ENCODE peak calls at places on chromosomes 4 and X, in four cellular contexts. H, R, S and A are unnamed samples.

GRCh38 chrX:1262369-1262768 is 6.2 kb upstream of the CSF2RA start:
- DNase-seq in H (no peak), R (no peak), S (no peak), A (peak; percentile 47)

GRCh38 chr4:145930592-145930991 is 8.0 kb downstream of the ZNF827 start:
- DNase-seq in H (no peak), R (no peak), S (no peak), A (no peak)

GRCh38 chr4:124152130-124152529 is 560.4 kb downstream of the ANKRD50 start:
- DNase-seq in H (no peak), R (no peak), S (no peak), A (no peak)

GRCh38 chrX:38452603-38453002 is 100.2 kb downstream of the OTC start:
- DNase-seq in H (no peak), R (no peak), S (no peak), A (no peak)

GRCh38 chrX:9786839-9787635 is 808 bp downstream of the SHROOM2 start:
- DNase-seq in H (peak; percentile 39), R (no peak), S (no peak), A (no peak)

GRCh38 chr4:70544279-70544870 is 26.0 kb downstream of the AMTN start:
- DNase-seq in H (peak; percentile 8), R (no peak), S (peak; percentile 14), A (no peak)

GRCh38 chrX:20711366-20711765 is 444.7 kb upstream of the RPS6KA3 start:
- DNase-seq in H (no peak), R (no peak), S (no peak), A (no peak)

GRCh38 chr4:10762541-10762940 is 78.0 kb upstream of the CLNK start:
- DNase-seq in H (peak; percentile 85), R (no peak), S (peak; percentile 18), A (no peak)

GRCh38 chr4:87557348-87557747 is 28.2 kb upstream of the SPARCL1 start:
- DNase-seq in H (no peak), R (no peak), S (no peak), A (no peak)

GRCh38 chr4:23717528-23718248 is 172.2 kb downstream of the PPARGC1A start:
- DNase-seq in H (peak; percentile 27), R (no peak), S (no peak), A (no peak)

GRCh38 chrX:98029861-98030260 is 1146.2 kb downstream of the RPA4 start:
- DNase-seq in H (no peak), R (no peak), S (no peak), A (no peak)
- H3K18ac ChIP-seq in H (no peak overlapping the region), R (no peak overlapping the region), S (no peak overlapping the region), A (no peak overlapping the region)

GRCh38 chr4:152047451-152047850 is 286.6 kb upstream of the GATB start:
- DNase-seq in H (no peak), R (no peak), S (no peak), A (no peak)

GRCh38 chr4:152045397-152045780 is 284.6 kb upstream of the GATB start:
- DNase-seq in H (no peak), R (no peak), S (no peak), A (no peak)

GRCh38 chr4:152050098-152050497 is 289.3 kb upstream of the GATB start:
- DNase-seq in H (no peak), R (no peak), S (no peak), A (no peak)

GRCh38 chr4:152044341-152044740 is 283.5 kb upstream of the GATB start:
- DNase-seq in H (peak; percentile 40), R (no peak), S (no peak), A (no peak)

DNA sequence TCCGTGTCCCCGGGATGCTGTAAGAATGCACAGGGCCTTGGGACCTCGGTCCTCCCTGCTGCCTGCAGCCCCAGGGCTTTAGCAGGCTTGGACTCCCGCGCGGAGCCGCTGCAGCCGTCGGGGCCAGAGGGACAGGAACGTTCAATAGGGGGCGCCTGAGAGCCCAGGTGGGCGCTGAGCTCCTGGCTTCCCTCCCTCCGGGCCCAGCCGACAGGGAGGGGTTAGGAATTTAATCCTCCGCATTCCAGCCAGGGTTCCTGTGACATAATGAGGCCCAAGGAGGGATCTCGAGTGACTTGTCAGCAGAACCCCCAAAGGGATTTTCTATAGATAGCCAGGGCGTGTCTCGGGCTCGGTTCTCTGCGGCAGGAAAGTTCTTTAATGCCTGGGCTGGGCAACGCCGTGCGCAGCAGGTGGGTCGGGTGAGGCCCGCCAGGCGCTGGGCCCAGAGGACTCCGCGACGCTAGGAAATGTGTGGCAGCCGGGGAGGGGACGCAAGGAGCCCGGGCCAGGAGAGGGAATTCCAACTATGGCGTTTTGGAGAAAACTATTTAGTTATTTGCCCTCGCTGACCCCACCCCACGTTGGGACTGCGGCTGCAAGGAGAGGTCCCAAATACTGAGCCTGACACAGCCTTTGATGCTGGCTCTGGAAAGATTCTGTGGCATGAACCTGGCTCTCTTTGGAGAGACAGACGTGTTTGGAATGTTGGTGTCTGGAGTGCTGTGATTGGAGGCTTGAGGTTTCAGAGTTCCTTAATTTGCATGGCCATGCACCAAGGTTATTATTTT is 285.2 kb upstream of the GATB start:
- DNase-seq in H (peak; percentile 22), R (peak; percentile 79), S (peak; percentile 85), A (peak; percentile 94)
- H2BK12ac ChIP-seq in H (no peak overlapping the region), R (peak overlapping the region; percentile 44), S (no peak overlapping the region), A (no peak overlapping the region)

GRCh38 chr4:142262956-142263355 is 583.1 kb downstream of the INPP4B start:
- DNase-seq in H (no peak), R (no peak), S (peak; percentile 8), A (no peak)

GRCh38 chr4:142265536-142265935 is 580.6 kb downstream of the INPP4B start:
- DNase-seq in H (peak; percentile 44), R (no peak), S (no peak), A (no peak)

GRCh38 chr4:142267101-142267500 is 579.0 kb downstream of the INPP4B start:
- DNase-seq in H (no peak), R (no peak), S (no peak), A (no peak)

GRCh38 chr4:142265946-142266345 is 580.2 kb downstream of the INPP4B start:
- DNase-seq in H (no peak), R (no peak), S (no peak), A (no peak)

GRCh38 chr4:142264961-142265360 is 581.1 kb downstream of the INPP4B start:
- DNase-seq in H (peak; percentile 62), R (no peak), S (no peak), A (no peak)
- H3K14ac ChIP-seq in H (no peak overlapping the region), R (peak overlapping the region; percentile 66), S (no peak overlapping the region), A (no peak overlapping the region)

DNA sequence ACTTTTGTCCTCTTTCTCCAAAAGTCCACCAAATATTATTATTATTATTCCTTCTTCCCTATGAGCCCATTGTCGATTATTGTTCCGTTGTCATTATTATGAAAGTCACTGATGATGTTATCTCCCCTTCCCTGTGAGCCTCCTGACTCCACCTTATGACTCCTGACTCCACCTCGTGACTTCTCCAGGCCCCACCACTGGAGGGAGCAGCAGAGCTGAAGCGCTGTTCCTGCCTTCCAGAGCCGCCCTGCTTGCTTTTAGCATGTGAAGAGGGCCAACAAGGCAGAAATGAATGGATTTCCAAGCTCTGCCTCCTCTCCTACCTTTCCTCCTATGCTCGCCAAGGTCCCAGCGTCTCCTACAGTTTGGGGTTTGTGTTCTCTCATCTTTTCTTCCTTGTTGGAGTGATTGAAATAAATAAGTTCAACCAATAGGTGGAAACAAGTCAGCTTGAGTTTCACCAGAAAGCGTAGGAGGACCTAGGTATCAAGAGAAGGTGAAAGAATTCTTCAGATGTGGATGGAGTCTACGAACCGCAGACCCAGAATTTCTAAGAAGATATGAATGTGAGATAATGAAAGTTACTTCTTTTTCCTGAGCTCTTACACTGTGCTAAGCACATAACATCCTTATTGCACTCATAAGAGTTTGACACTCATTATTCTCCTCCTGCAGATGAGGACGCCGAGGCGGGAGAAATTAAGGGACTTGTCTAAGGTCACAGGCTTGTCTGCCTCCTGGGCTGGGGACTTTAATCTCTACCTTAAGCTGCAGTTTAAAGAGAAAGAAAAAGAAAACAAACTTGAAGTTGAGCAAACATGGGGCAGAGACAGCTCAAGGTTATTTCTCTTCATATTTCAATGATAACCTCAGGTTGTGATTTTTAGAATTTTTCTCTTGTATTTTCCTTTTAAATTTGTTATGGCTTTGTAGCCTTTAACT is 26.1 kb downstream of the IGSF1 start:
- DNase-seq in H (no peak), R (no peak), S (no peak), A (peak; percentile 69)
- H3K18ac ChIP-seq in H (no peak overlapping the region), R (no peak overlapping the region), S (no peak overlapping the region), A (no peak overlapping the region)

GRCh38 chr4:168600796-168601583 is 104.1 kb downstream of the PALLD start:
- DNase-seq in H (no peak), R (no peak), S (no peak), A (no peak)

GRCh38 chr4:168601899-168602298 is 105.0 kb downstream of the PALLD start:
- DNase-seq in H (no peak), R (no peak), S (no peak), A (no peak)

GRCh38 chr4:168607215-168607614 is 110.4 kb downstream of the PALLD start:
- DNase-seq in H (no peak), R (no peak), S (no peak), A (no peak)

GRCh38 chr4:168605411-168605810 is 108.6 kb downstream of the PALLD start:
- DNase-seq in H (peak; percentile 82), R (no peak), S (peak; percentile 15), A (no peak)

DNA sequence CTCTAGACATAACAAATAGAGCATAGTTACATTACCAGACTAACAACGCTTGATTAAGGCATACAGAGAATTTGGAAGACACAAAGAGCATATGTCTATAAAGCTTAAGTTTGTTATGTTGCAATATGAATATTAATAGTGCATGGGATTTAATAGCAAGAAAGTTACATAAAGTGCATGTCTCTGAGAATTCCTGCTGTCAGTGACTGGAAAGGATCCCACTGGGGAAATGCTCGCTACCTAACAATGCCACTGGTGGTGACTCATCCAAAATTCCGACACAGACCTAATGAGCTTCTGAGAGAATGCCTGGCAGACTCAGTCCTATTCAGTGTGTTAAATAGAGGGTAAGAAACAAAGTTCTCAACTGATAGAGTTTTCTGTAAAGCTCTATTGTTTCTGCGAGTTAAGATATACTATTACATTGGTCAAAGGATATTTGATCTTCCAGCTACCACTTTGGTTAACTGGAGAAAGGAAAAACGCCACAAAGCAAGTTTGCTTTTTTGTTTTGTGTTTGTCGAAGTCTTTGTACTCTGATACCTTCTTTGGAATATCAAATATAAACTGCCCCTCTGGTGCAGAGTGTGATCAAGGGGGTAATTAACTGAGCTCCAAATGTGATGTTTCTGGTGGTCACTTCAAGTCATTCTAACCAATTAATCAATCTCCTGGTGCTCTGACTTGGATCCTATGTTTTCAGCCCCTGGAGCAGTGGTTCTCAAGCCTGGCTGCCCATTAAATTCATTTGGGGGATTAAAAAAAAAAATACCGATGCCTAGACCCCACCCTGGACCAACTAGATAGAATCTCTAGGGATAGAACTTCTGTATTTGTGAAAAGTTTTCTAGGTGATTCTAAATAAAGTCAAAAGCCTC is 107.9 kb downstream of the PALLD start:
- DNase-seq in H (peak; percentile 84), R (no peak), S (peak; percentile 84), A (no peak)
- H2BK12ac ChIP-seq in H (no peak overlapping the region), R (no peak overlapping the region), S (no peak overlapping the region), A (no peak overlapping the region)

GRCh38 chr4:95548738-95549245 is at the start of gene UNC5C:
- DNase-seq in H (peak; percentile 98), R (no peak), S (peak; percentile 63), A (peak; percentile 78)

GRCh38 chr4:95546236-95546635 is 2.5 kb downstream of the UNC5C start:
- DNase-seq in H (no peak), R (no peak), S (no peak), A (no peak)

GRCh38 chr4:95549246-95550138 is 719 bp upstream of the UNC5C start:
- DNase-seq in H (peak; percentile 91), R (no peak), S (peak; percentile 43), A (peak; percentile 65)

GRCh38 chr4:95546866-95547707 is 1.7 kb downstream of the UNC5C start:
- DNase-seq in H (no peak), R (no peak), S (no peak), A (peak; percentile 41)

GRCh38 chr4:95547708-95548471 is 883 bp downstream of the UNC5C start:
- DNase-seq in H (peak; percentile 80), R (no peak), S (peak; percentile 46), A (peak; percentile 55)
- H3K14ac ChIP-seq in H (peak overlapping the region; percentile 44), R (no peak overlapping the region), S (no peak overlapping the region), A (no peak overlapping the region)